ENCODE peak calls at places on chromosome 2, in five cellular contexts. T is tibial artery, L is PC-9, Y is psoas muscle, U is uterus. R is an unnamed sample.

GRCh38 chr2:197086500-197086899 is 160.0 kb upstream of the PGAP1 start:
- DNase-seq in T (no peak), L (no peak), Y (no peak), U (no peak), R (no peak)

GRCh38 chr2:98469862-98470544 is 25.3 kb downstream of the INPP4A start:
- DNase-seq in T (no peak), L (no peak), Y (no peak), U (no peak), R (no peak)

GRCh38 chr2:24793752-24794477 is 690 bp downstream of the CENPO start:
- DNase-seq in T (no peak), L (no peak), Y (no peak), U (no peak), R (no peak)

GRCh38 chr2:169095631-169096105 is 26.3 kb downstream of the DHRS9 start:
- DNase-seq in T (no peak), L (peak), Y (no peak), U (no peak), R (peak)

GRCh38 chr2:147845608-147846002 is 776 bp downstream of the ACVR2A start:
- DNase-seq in T (no peak), L (no peak), Y (no peak), U (no peak), R (no peak)

GRCh38 chr2:152354069-152354755 is 19.2 kb downstream of the FMNL2 start:
- DNase-seq in T (no peak), L (no peak), Y (no peak), U (no peak), R (no peak)

GRCh38 chr2:35582637-35583036 is 772.9 kb upstream of the CRIM1 start:
- DNase-seq in T (no peak), L (no peak), Y (no peak), U (no peak), R (no peak)

GRCh38 chr2:241752253-241752652 is 17.8 kb downstream of the D2HGDH start:
- DNase-seq in T (no peak), L (no peak), Y (peak), U (no peak), R (no peak)

GRCh38 chr2:66427219-66427768 is 7.6 kb upstream of the MEIS1 start:
- DNase-seq in T (no peak), L (no peak), Y (no peak), U (no peak), R (no peak)

GRCh38 chr2:15225131-15225530 is 336.0 kb downstream of the NBAS start:
- DNase-seq in T (no peak), L (no peak), Y (no peak), U (no peak), R (no peak)

GRCh38 chr2:201965550-201965949 is 68.1 kb upstream of the FZD7 start:
- DNase-seq in T (no peak), L (no peak), Y (no peak), U (no peak), R (no peak)

DNA sequence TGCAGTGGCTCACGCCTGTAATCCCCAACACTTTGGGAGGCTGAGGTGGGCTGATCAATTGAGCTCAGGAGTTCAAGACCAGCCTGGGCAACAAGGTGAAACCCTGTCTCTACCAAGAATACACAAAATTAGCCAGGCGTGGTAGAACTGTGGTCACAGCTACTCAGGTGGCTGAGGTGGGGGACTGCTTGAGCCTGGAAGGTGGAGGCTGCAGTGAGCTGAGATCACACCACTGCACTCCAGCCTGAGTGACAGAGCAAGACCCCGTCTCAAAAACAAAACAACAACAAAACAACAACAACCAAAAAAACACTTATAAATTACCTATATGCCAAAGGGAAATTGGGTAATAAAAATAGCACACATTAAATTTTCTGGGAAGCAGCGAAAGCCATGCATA is 141.6 kb downstream of the HDAC4 start:
- DNase-seq in T (no peak), L (no peak), Y (peak), U (no peak), R (no peak)
- H3K27ac ChIP-seq in T (no peak), L (no peak), Y (peak), U (no peak), R (no peak)

GRCh38 chr2:232926448-232927040 is 56.5 kb downstream of the SNORC start:
- DNase-seq in T (no peak), L (no peak), Y (no peak), U (no peak), R (no peak)

GRCh38 chr2:232925769-232926163 is 55.7 kb downstream of the SNORC start:
- DNase-seq in T (no peak), L (no peak), Y (no peak), U (no peak), R (no peak)

GRCh38 chr2:232928564-232929302 is 58.7 kb downstream of the SNORC start:
- DNase-seq in T (no peak), L (no peak), Y (no peak), U (no peak), R (peak)

GRCh38 chr2:232927793-232928563 is 57.9 kb downstream of the SNORC start:
- DNase-seq in T (no peak), L (no peak), Y (no peak), U (no peak), R (no peak)

GRCh38 chr2:232927041-232927792 is 57.2 kb downstream of the SNORC start:
- DNase-seq in T (no peak), L (no peak), Y (peak), U (no peak), R (peak)
- H3K4me3 ChIP-seq in T (peak), L (peak), Y (peak), U (peak), R (peak)

DNA sequence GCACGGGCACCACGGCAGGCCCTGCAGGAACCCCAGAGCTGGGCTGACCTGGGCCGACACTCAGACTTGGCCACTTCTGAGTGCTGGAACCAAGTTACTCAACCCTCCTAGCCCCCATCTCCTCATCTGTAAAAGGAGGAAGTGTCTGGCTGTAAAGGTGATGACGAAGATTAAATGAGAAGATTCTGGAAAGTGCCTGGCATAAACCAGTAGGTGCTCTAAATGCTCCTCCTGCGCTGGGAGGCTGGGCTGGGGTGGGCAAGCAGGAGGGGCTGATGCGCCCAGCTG is 55.2 kb downstream of the BIN1 start:
- DNase-seq in T (no peak), L (no peak), Y (no peak), U (no peak), R (no peak)
- H3K27ac ChIP-seq in T (no peak), L (no peak), Y (peak), U (no peak), R (no peak)

GRCh38 chr2:27087823-27088410 is 1.3 kb downstream of the KHK start:
- DNase-seq in T (no peak), L (no peak), Y (peak), U (no peak), R (no peak)

GRCh38 chr2:27086722-27087446 is at the start of gene KHK:
- DNase-seq in T (no peak), L (peak), Y (peak), U (peak), R (no peak)

GRCh38 chr2:27089111-27089954 is 2.8 kb downstream of the KHK start:
- DNase-seq in T (no peak), L (no peak), Y (peak), U (no peak), R (no peak)

GRCh38 chr2:27086090-27086721 is 366 bp upstream of the KHK start:
- DNase-seq in T (peak), L (peak), Y (peak), U (peak), R (peak)

GRCh38 chr2:27088644-27089043 is 2.1 kb downstream of the KHK start:
- DNase-seq in T (no peak), L (no peak), Y (peak), U (no peak), R (no peak)
- H3K4me3 ChIP-seq in T (no peak), L (no peak), Y (no peak), U (no peak), R (no peak)

GRCh38 chr2:174965992-174966789 is 39.0 kb downstream of the CHN1 start:
- DNase-seq in T (no peak), L (no peak), Y (no peak), U (no peak), R (no peak)
- H3K27ac ChIP-seq in T (no peak), L (no peak), Y (no peak), U (peak), R (peak)

GRCh38 chr2:164839914-164840457 is 1.6 kb downstream of the COBLL1 start:
- DNase-seq in T (peak), L (no peak), Y (no peak), U (no peak), R (peak)
- H3K4me3 ChIP-seq in T (peak), L (peak), Y (peak), U (peak), R (peak)

GRCh38 chr2:238137885-238138284 is 583 bp upstream of the KLHL30 start:
- DNase-seq in T (no peak), L (no peak), Y (peak), U (no peak), R (no peak)
- H3K27ac ChIP-seq in T (peak), L (no peak), Y (peak), U (no peak), R (no peak)